ENCODE peak calls at places on chromosome 2, in eight cellular contexts. R, W, A, E, F, H, P and T are unnamed samples.

GRCh38 chr2:223797073-223797472 is 40.3 kb downstream of the AP1S3 start:
- DNase-seq in R (no peak), W (peak), A (no peak), E (peak), F (no peak), H (no peak), P (peak), T (no peak)

GRCh38 chr2:18690342-18690741 is 101.0 kb upstream of the NT5C1B start:
- DNase-seq in R (no peak), W (no peak), A (no peak), E (no peak), F (no peak), H (no peak), P (no peak), T (no peak)

GRCh38 chr2:44107086-44107740 is 61.5 kb upstream of the PPM1B start:
- DNase-seq in R (no peak), W (no peak), A (no peak), E (no peak), F (no peak), H (no peak), P (no peak), T (no peak)

GRCh38 chr2:222926915-222927314 is 66.1 kb downstream of the ACSL3 start:
- DNase-seq in R (no peak), W (no peak), A (no peak), E (no peak), F (no peak), H (no peak), P (no peak), T (no peak)

GRCh38 chr2:36415623-36416022 is 60.0 kb downstream of the CRIM1 start:
- DNase-seq in R (no peak), W (no peak), A (no peak), E (no peak), F (no peak), H (no peak), P (no peak), T (no peak)

GRCh38 chr2:25380586-25381360 is 39.0 kb upstream of the DNMT3A start:
- DNase-seq in R (no peak), W (no peak), A (no peak), E (no peak), F (no peak), H (peak), P (no peak), T (no peak)

GRCh38 chr2:54579682-54580349 is 123.7 kb downstream of the SPTBN1 start:
- DNase-seq in R (no peak), W (no peak), A (no peak), E (no peak), F (no peak), H (no peak), P (peak), T (no peak)

GRCh38 chr2:86281066-86281700 is 56.2 kb downstream of the REEP1 start:
- DNase-seq in R (no peak), W (no peak), A (no peak), E (no peak), F (no peak), H (no peak), P (no peak), T (no peak)

GRCh38 chr2:174874081-174874480 is 109.8 kb upstream of the CHRNA1 start:
- DNase-seq in R (no peak), W (no peak), A (no peak), E (peak), F (no peak), H (no peak), P (no peak), T (no peak)

GRCh38 chr2:23564618-23564967 is 179.6 kb downstream of the KLHL29 start:
- DNase-seq in R (peak), W (no peak), A (no peak), E (no peak), F (no peak), H (no peak), P (no peak), T (no peak)

GRCh38 chr2:199955007-199955338 is 318 bp downstream of the TYW5 start:
- DNase-seq in R (peak), W (no peak), A (no peak), E (no peak), F (no peak), H (no peak), P (no peak), T (no peak)

GRCh38 chr2:176001903-176002683 is at the start of gene LNPK:
- DNase-seq in R (peak), W (peak), A (peak), E (peak), F (peak), H (peak), P (peak), T (peak)

GRCh38 chr2:14642499-14642898 is 10.0 kb downstream of the LRATD1 start:
- DNase-seq in R (no peak), W (no peak), A (no peak), E (no peak), F (no peak), H (no peak), P (no peak), T (no peak)

GRCh38 chr2:39061280-39061679 is 59.6 kb downstream of the SOS1 start:
- DNase-seq in R (no peak), W (no peak), A (no peak), E (no peak), F (no peak), H (no peak), P (no peak), T (no peak)

GRCh38 chr2:190099890-190100289 is 37.4 kb upstream of the MSTN start:
- DNase-seq in R (no peak), W (no peak), A (no peak), E (no peak), F (no peak), H (no peak), P (no peak), T (no peak)

GRCh38 chr2:218354045-218354444 is 2.6 kb upstream of the CATIP start:
- DNase-seq in R (no peak), W (no peak), A (no peak), E (no peak), F (no peak), H (no peak), P (no peak), T (no peak)

GRCh38 chr2:21819475-21819874 is 695.7 kb downstream of the TDRD15 start:
- DNase-seq in R (no peak), W (peak), A (no peak), E (peak), F (no peak), H (no peak), P (no peak), T (no peak)

GRCh38 chr2:58010599-58010998 is 36.0 kb upstream of the VRK2 start:
- DNase-seq in R (no peak), W (no peak), A (no peak), E (no peak), F (no peak), H (no peak), P (no peak), T (no peak)

GRCh38 chr2:119387381-119388129 is 20.8 kb downstream of the DBI start:
- DNase-seq in R (peak), W (peak), A (peak), E (peak), F (peak), H (peak), P (no peak), T (peak)
- TF ChIP-seq CTCF in R (no peak), W (peak), A (no peak), E (peak), F (no peak), H (no peak), P (no peak), T (peak)

DNA sequence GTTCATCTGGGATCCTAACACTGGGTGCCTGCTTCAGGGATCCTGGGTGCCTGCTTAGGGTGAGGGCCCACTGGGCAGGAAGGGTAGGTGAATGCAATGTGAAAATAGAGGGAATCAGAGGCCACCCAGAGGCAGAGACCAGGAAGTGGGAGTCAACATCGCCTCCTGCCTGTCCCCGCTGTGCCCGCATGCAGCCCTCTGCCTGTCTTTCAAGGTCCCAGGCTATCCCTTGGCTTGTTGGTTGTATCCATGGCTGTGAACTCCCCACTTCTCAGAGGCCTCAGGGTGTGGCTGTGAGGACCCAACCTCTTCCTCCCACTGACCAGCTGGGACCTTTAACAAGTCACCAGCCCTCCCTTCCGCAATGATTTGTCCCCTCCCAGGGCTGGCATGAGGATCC is 26.5 kb downstream of the PSD4 start:
- DNase-seq in R (no peak), W (no peak), A (no peak), E (no peak), F (no peak), H (no peak), P (no peak), T (no peak)
- TF ChIP-seq CTCF in R (peak), W (peak), A (no peak), E (no peak), F (no peak), H (no peak), P (peak), T (no peak)

DNA sequence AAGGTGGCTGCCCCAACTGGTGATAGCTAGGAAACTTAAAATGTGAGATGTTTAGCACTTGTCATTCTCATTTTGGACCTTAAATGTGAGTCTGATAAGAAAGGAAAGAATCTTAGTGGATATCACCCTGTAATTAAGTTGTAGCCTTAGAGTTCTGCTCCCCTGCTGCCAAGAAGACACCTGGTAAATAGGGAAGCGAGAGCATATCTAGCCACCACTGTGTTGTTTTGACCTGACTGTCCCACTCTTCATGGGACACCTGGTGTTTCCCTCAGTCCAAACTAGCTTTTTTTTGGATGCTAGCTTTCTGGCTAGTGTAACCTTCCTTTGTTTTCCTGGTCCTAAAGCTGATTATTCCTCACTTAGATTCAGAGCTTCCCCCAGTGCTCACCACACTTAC is 357.6 kb downstream of the RAD51AP2 start:
- DNase-seq in R (no peak), W (no peak), A (no peak), E (no peak), F (no peak), H (no peak), P (no peak), T (no peak)
- TF ChIP-seq CTCF in R (no peak), W (no peak), A (no peak), E (no peak), F (no peak), H (no peak), P (no peak), T (no peak)

DNA sequence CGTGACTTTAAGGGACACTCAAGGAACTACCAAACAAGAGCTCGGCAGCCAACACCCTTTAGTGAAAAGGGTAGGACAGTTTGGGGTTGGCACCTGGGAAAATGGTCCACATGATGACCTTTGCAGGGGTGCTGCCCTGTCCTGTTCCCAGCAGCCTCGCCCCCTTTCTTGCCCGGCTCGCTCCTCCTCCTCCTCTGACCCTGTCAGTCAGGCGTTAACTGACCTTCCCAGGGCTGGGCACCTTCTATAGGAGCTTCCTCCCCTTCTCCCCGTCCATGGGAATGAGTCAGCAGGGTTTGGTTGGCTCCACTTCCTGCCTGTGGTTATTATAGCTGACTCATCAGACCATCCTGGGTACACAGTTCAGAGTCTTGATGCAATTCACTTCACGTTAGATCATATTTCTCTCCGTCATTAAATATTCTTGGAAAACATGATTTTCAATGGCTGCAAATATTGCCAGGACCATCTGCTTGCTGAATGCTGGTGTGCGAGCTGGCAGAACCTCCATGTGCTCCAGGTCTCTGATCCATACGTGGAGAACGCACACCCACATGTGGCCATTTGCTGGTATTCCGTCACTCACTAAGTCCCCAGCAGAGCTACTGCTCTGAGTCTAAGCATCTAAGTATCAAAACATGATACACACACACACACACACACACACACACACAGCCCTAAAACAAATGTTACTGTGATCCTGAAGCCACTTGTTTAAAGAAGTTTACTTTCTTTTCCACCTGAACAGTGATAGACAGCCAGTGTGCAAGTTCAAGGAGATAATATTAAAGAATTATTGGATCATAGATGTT is 185.0 kb downstream of the ANAPC1 start:
- DNase-seq in R (peak), W (peak), A (peak), E (peak), F (peak), H (no peak), P (peak), T (peak)
- TF ChIP-seq CTCF in R (peak), W (peak), A (no peak), E (peak), F (peak), H (no peak), P (peak), T (peak)

DNA sequence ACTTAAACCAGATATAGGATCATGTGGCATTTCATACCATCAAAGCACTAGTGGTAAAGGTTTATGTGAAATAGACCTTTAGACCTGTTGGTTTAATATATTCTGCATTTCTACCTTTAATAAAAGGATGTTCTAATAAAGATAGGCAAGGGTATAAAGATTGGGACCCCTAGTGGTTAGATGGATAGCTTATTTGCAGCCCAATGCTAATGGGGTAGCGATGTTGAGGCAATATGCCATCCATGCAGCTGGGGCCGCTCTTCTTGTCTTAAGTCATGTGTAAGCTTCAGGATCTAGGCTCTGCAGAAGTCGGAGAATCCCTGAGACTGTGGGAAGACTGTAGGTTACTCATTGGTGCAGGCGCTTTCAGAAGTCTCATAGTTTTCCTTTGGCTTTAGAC is 114.9 kb downstream of the ICOS start:
- DNase-seq in R (no peak), W (no peak), A (no peak), E (no peak), F (no peak), H (no peak), P (peak), T (no peak)
- TF ChIP-seq CTCF in R (peak), W (peak), A (no peak), E (peak), F (no peak), H (no peak), P (no peak), T (no peak)

GRCh38 chr2:170967553-170967952 is 38.5 kb downstream of the GORASP2 start:
- DNase-seq in R (no peak), W (no peak), A (no peak), E (no peak), F (no peak), H (no peak), P (no peak), T (no peak)

GRCh38 chr2:170968205-170969003 is 39.4 kb downstream of the GORASP2 start:
- DNase-seq in R (no peak), W (no peak), A (no peak), E (no peak), F (no peak), H (no peak), P (no peak), T (no peak)

GRCh38 chr2:170965446-170966225 is 36.6 kb downstream of the GORASP2 start:
- DNase-seq in R (no peak), W (peak), A (no peak), E (no peak), F (no peak), H (no peak), P (no peak), T (no peak)

GRCh38 chr2:170969030-170969429 is 40.0 kb downstream of the GORASP2 start:
- DNase-seq in R (no peak), W (no peak), A (no peak), E (no peak), F (no peak), H (no peak), P (no peak), T (no peak)

GRCh38 chr2:170966648-170967396 is 37.8 kb downstream of the GORASP2 start:
- DNase-seq in R (no peak), W (no peak), A (no peak), E (no peak), F (no peak), H (no peak), P (peak), T (no peak)
- TF ChIP-seq CTCF in R (peak), W (peak), A (no peak), E (no peak), F (no peak), H (no peak), P (peak), T (no peak)

DNA sequence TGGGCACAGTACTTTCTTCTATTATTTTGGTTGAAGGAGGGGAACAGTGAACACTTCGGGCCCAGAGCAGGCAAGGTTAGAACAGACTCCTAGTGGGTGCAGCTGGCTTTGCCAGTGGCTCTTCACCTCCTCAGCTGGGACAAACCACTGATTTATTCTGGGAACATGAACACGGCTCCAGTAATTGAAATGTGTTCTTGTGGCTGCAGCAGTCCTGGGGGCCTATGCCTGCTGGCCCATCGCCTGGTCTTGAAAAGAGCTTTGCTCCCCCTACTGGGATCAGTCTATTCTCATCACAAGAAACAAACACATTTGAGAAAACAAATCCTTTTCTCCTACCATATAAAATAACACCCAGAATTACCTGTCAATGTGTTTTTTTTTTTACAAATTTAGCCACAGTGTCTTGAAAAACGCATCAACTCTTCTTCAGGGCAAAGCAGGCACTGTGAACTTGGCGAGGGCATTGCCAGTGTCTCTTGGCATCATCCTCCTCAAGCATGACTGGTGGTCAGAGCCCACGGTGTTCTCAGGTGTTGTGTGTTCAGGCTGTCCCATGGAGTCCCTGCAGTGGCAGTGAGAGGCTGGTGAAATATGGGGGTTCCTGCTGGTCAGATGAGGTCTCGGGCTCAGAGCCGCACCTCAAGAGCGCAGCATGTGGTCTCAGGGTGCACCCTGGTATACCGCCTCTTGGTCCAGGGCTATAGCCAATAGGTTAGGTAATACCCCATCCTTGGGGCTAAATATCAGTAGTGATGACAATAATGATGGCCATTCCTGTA is 51.3 kb downstream of the RNF144A start:
- DNase-seq in R (no peak), W (peak), A (no peak), E (peak), F (no peak), H (peak), P (no peak), T (no peak)
- TF ChIP-seq CTCF in R (no peak), W (peak), A (no peak), E (peak), F (no peak), H (peak), P (no peak), T (no peak)

GRCh38 chr2:136072616-136073015 is 45.3 kb downstream of the CXCR4 start:
- DNase-seq in R (no peak), W (no peak), A (no peak), E (no peak), F (no peak), H (no peak), P (no peak), T (no peak)

GRCh38 chr2:136080114-136080513 is 37.8 kb downstream of the CXCR4 start:
- DNase-seq in R (no peak), W (no peak), A (no peak), E (no peak), F (no peak), H (no peak), P (no peak), T (no peak)

GRCh38 chr2:136077138-136077537 is 40.8 kb downstream of the CXCR4 start:
- DNase-seq in R (no peak), W (no peak), A (no peak), E (no peak), F (no peak), H (no peak), P (no peak), T (no peak)

GRCh38 chr2:136070913-136071312 is 47.0 kb downstream of the CXCR4 start:
- DNase-seq in R (no peak), W (no peak), A (no peak), E (no peak), F (no peak), H (no peak), P (no peak), T (no peak)

GRCh38 chr2:136075466-136075865 is 42.5 kb downstream of the CXCR4 start:
- DNase-seq in R (no peak), W (no peak), A (no peak), E (no peak), F (no peak), H (no peak), P (no peak), T (no peak)
- TF ChIP-seq CTCF in R (no peak), W (no peak), A (no peak), E (no peak), F (no peak), H (no peak), P (no peak), T (no peak)

DNA sequence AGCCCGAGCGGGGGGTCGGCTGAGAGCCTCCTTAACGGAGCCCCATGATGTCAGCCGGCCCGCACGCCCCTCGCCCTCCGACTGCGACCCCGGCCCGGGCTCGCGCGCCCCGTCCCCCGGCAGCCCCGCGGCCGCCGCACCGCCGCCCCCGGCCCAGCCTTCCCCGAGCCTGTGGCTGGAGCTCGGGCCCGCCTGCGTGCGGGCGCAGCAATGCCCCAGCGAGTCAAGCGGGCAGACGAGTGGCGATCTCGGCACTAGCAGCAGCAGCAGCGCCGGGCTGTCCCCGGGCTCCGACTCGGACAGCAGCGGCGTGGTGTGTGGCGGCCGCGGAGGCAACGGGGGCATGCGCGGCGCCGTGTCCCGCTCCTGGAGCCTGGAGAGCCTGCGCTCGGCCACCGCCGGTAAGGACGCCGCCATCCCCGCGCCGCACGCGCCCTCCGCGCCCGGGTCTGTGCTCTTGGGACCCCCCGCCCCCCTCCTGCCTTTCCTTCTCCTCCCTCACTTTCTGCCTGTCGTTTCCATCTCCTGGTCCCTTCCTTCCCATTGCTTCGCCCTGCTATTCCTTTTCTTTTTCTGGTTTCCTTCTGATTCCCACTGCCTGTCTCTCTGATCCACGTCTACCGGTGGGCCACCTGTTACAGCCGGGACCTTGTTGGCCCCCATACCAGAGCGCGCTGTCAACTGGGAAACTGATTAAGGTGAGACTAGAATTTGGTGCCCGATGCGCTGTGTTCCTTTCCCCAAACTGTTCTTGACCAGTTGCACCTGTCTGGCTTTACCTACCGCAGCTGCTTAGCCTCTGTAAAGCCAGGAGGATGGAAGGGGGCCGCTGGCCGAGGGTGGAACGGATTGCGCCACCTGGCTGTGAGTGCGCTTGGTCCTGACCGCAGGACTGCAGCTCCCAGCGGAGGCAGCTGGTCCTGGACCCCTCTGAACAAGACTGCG is 127.4 kb downstream of the ARHGEF4 start:
- DNase-seq in R (no peak), W (no peak), A (no peak), E (peak), F (no peak), H (no peak), P (peak), T (no peak)
- TF ChIP-seq CTCF in R (peak), W (peak), A (no peak), E (peak), F (no peak), H (peak), P (peak), T (no peak)